ENCODE peak calls at places on chromosomes 16 and 17, in seven cellular contexts. One of them, this sample, is unnamed.

GRCh38 chr17:50697663-50698272 is 9.9 kb downstream of the ANKRD40 start:
- DNase-seq in keratinocyte: no peak
- DNase-seq in kidney: no peak
- DNase-seq in mesenchymal stem cell: no peak
- DNase-seq in colonic mucosa: no peak
- DNase-seq in IMR-90: no peak
- DNase-seq in NT2/D1: no peak
- DNase-seq in this sample: no peak

GRCh38 chr17:40071720-40072480 is 9.1 kb downstream of the THRA start:
- DNase-seq in keratinocyte: no peak
- DNase-seq in kidney: peak
- DNase-seq in mesenchymal stem cell: peak
- DNase-seq in colonic mucosa: peak
- DNase-seq in IMR-90: no peak
- DNase-seq in NT2/D1: no peak
- DNase-seq in this sample: no peak

GRCh38 chr16:946048-946395 is 24.8 kb downstream of the LMF1 start:
- DNase-seq in keratinocyte: no peak
- DNase-seq in kidney: peak
- DNase-seq in mesenchymal stem cell: no peak
- DNase-seq in colonic mucosa: no peak
- DNase-seq in IMR-90: peak
- DNase-seq in NT2/D1: no peak
- DNase-seq in this sample: no peak

GRCh38 chr17:19630035-19630434 is 18.5 kb upstream of the ALDH3A2 start:
- DNase-seq in keratinocyte: no peak
- DNase-seq in kidney: no peak
- DNase-seq in mesenchymal stem cell: no peak
- DNase-seq in colonic mucosa: no peak
- DNase-seq in IMR-90: no peak
- DNase-seq in NT2/D1: no peak
- DNase-seq in this sample: no peak

GRCh38 chr17:63573634-63574033 is 23.4 kb downstream of the DCAF7 start:
- DNase-seq in keratinocyte: no peak
- DNase-seq in kidney: no peak
- DNase-seq in mesenchymal stem cell: peak
- DNase-seq in colonic mucosa: no peak
- DNase-seq in IMR-90: no peak
- DNase-seq in NT2/D1: no peak
- DNase-seq in this sample: no peak

GRCh38 chr16:19432429-19432828 is 14.7 kb downstream of the TMC5 start:
- DNase-seq in keratinocyte: no peak
- DNase-seq in kidney: no peak
- DNase-seq in mesenchymal stem cell: no peak
- DNase-seq in colonic mucosa: peak
- DNase-seq in IMR-90: no peak
- DNase-seq in NT2/D1: no peak
- DNase-seq in this sample: no peak

GRCh38 chr17:64750478-64750877 is 88.4 kb upstream of the SMURF2 start:
- DNase-seq in keratinocyte: no peak
- DNase-seq in kidney: no peak
- DNase-seq in mesenchymal stem cell: no peak
- DNase-seq in colonic mucosa: no peak
- DNase-seq in IMR-90: no peak
- DNase-seq in NT2/D1: no peak
- DNase-seq in this sample: no peak

GRCh38 chr17:3004150-3004801 is 59.1 kb downstream of the OR1D5 start:
- DNase-seq in keratinocyte: peak
- DNase-seq in kidney: peak
- DNase-seq in mesenchymal stem cell: peak
- DNase-seq in colonic mucosa: peak
- DNase-seq in IMR-90: peak
- DNase-seq in NT2/D1: no peak
- DNase-seq in this sample: peak

GRCh38 chr17:78001182-78001581 is 42.7 kb downstream of the TNRC6C start:
- DNase-seq in keratinocyte: no peak
- DNase-seq in kidney: no peak
- DNase-seq in mesenchymal stem cell: no peak
- DNase-seq in colonic mucosa: no peak
- DNase-seq in IMR-90: peak
- DNase-seq in NT2/D1: no peak
- DNase-seq in this sample: no peak

GRCh38 chr16:68605746-68606145 is 39.4 kb upstream of the CDH3 start:
- DNase-seq in keratinocyte: peak
- DNase-seq in kidney: no peak
- DNase-seq in mesenchymal stem cell: no peak
- DNase-seq in colonic mucosa: no peak
- DNase-seq in IMR-90: no peak
- DNase-seq in NT2/D1: no peak
- DNase-seq in this sample: no peak

GRCh38 chr17:61265397-61265796 is 134.2 kb upstream of the TBX2 start:
- DNase-seq in keratinocyte: no peak
- DNase-seq in kidney: no peak
- DNase-seq in mesenchymal stem cell: no peak
- DNase-seq in colonic mucosa: no peak
- DNase-seq in IMR-90: no peak
- DNase-seq in NT2/D1: no peak
- DNase-seq in this sample: no peak

GRCh38 chr16:23435500-23435899 is 17.5 kb downstream of the COG7 start:
- DNase-seq in keratinocyte: peak
- DNase-seq in kidney: no peak
- DNase-seq in mesenchymal stem cell: peak
- DNase-seq in colonic mucosa: peak
- DNase-seq in IMR-90: peak
- DNase-seq in NT2/D1: peak
- DNase-seq in this sample: peak

GRCh38 chr17:67629963-67630320 is 87.8 kb upstream of the NOL11 start:
- DNase-seq in keratinocyte: no peak
- DNase-seq in kidney: no peak
- DNase-seq in mesenchymal stem cell: peak
- DNase-seq in colonic mucosa: no peak
- DNase-seq in IMR-90: peak
- DNase-seq in NT2/D1: no peak
- DNase-seq in this sample: no peak

GRCh38 chr16:15961060-15961511 is 11.7 kb downstream of the ABCC1 start:
- DNase-seq in keratinocyte: no peak
- DNase-seq in kidney: no peak
- DNase-seq in mesenchymal stem cell: no peak
- DNase-seq in colonic mucosa: no peak
- DNase-seq in IMR-90: peak
- DNase-seq in NT2/D1: no peak
- DNase-seq in this sample: peak

GRCh38 chr17:75516619-75517276 is 420 bp downstream of the TSEN54 start:
- DNase-seq in keratinocyte: no peak
- DNase-seq in kidney: peak
- DNase-seq in mesenchymal stem cell: peak
- DNase-seq in colonic mucosa: no peak
- DNase-seq in IMR-90: no peak
- DNase-seq in NT2/D1: no peak
- DNase-seq in this sample: peak

GRCh38 chr17:79420318-79421243 is 190.3 kb downstream of the RBFOX3 start:
- DNase-seq in keratinocyte: no peak
- DNase-seq in kidney: no peak
- DNase-seq in mesenchymal stem cell: peak
- DNase-seq in colonic mucosa: no peak
- DNase-seq in IMR-90: no peak
- DNase-seq in NT2/D1: no peak
- DNase-seq in this sample: no peak

GRCh38 chr17:6184508-6184907 is 114.3 kb downstream of the WSCD1 start:
- DNase-seq in keratinocyte: no peak
- DNase-seq in kidney: no peak
- DNase-seq in mesenchymal stem cell: no peak
- DNase-seq in colonic mucosa: no peak
- DNase-seq in IMR-90: no peak
- DNase-seq in NT2/D1: no peak
- DNase-seq in this sample: no peak

GRCh38 chr16:84897911-84898377 is 78.2 kb downstream of the CRISPLD2 start:
- DNase-seq in keratinocyte: peak
- DNase-seq in kidney: peak
- DNase-seq in mesenchymal stem cell: no peak
- DNase-seq in colonic mucosa: no peak
- DNase-seq in IMR-90: no peak
- DNase-seq in NT2/D1: no peak
- DNase-seq in this sample: no peak

GRCh38 chr17:32266389-32267269 is 997 bp downstream of the RHBDL3 start:
- DNase-seq in keratinocyte: no peak
- DNase-seq in kidney: peak
- DNase-seq in mesenchymal stem cell: peak
- DNase-seq in colonic mucosa: no peak
- DNase-seq in IMR-90: no peak
- DNase-seq in NT2/D1: no peak
- DNase-seq in this sample: no peak

GRCh38 chr16:55495616-55496289 is 13.1 kb upstream of the LPCAT2 start:
- DNase-seq in keratinocyte: peak
- DNase-seq in kidney: no peak
- DNase-seq in mesenchymal stem cell: no peak
- DNase-seq in colonic mucosa: peak
- DNase-seq in IMR-90: peak
- DNase-seq in NT2/D1: no peak
- DNase-seq in this sample: no peak

GRCh38 chr16:49644143-49644460 is 211.8 kb downstream of the ZNF423 start:
- DNase-seq in keratinocyte: no peak
- DNase-seq in kidney: no peak
- DNase-seq in mesenchymal stem cell: peak
- DNase-seq in colonic mucosa: no peak
- DNase-seq in IMR-90: no peak
- DNase-seq in NT2/D1: peak
- DNase-seq in this sample: no peak

GRCh38 chr17:49845210-49845782 is 2.6 kb downstream of the TAC4 start:
- DNase-seq in keratinocyte: no peak
- DNase-seq in kidney: no peak
- DNase-seq in mesenchymal stem cell: no peak
- DNase-seq in colonic mucosa: no peak
- DNase-seq in IMR-90: no peak
- DNase-seq in NT2/D1: no peak
- DNase-seq in this sample: no peak

GRCh38 chr17:49925916-49926315 is 43.1 kb upstream of the DLX4 start:
- DNase-seq in keratinocyte: no peak
- DNase-seq in kidney: no peak
- DNase-seq in mesenchymal stem cell: no peak
- DNase-seq in colonic mucosa: no peak
- DNase-seq in IMR-90: no peak
- DNase-seq in NT2/D1: no peak
- DNase-seq in this sample: no peak

GRCh38 chr16:12398029-12398735 is 405.5 kb downstream of the CPPED1 start:
- DNase-seq in keratinocyte: no peak
- DNase-seq in kidney: no peak
- DNase-seq in mesenchymal stem cell: no peak
- DNase-seq in colonic mucosa: no peak
- DNase-seq in IMR-90: peak
- DNase-seq in NT2/D1: no peak
- DNase-seq in this sample: no peak

GRCh38 chr16:29824589-29825144 is 4.4 kb downstream of the MVP start:
- DNase-seq in keratinocyte: no peak
- DNase-seq in kidney: no peak
- DNase-seq in mesenchymal stem cell: peak
- DNase-seq in colonic mucosa: no peak
- DNase-seq in IMR-90: peak
- DNase-seq in NT2/D1: no peak
- DNase-seq in this sample: no peak
- H3K9ac ChIP-seq in keratinocyte: no peak
- H3K9ac ChIP-seq in kidney: no peak
- H3K9ac ChIP-seq in mesenchymal stem cell: peak
- H3K9ac ChIP-seq in colonic mucosa: peak
- H3K9ac ChIP-seq in IMR-90: peak
- H3K9ac ChIP-seq in NT2/D1: no peak
- H3K9ac ChIP-seq in this sample: no peak

GRCh38 chr17:27455569-27455913 is 707 bp upstream of the KSR1 start:
- DNase-seq in keratinocyte: no peak
- DNase-seq in kidney: no peak
- DNase-seq in mesenchymal stem cell: no peak
- DNase-seq in colonic mucosa: no peak
- DNase-seq in IMR-90: no peak
- DNase-seq in NT2/D1: no peak
- DNase-seq in this sample: no peak
- H3K9ac ChIP-seq in keratinocyte: no peak
- H3K9ac ChIP-seq in kidney: no peak
- H3K9ac ChIP-seq in mesenchymal stem cell: no peak
- H3K9ac ChIP-seq in colonic mucosa: peak
- H3K9ac ChIP-seq in IMR-90: no peak
- H3K9ac ChIP-seq in NT2/D1: peak
- H3K9ac ChIP-seq in this sample: peak

DNA sequence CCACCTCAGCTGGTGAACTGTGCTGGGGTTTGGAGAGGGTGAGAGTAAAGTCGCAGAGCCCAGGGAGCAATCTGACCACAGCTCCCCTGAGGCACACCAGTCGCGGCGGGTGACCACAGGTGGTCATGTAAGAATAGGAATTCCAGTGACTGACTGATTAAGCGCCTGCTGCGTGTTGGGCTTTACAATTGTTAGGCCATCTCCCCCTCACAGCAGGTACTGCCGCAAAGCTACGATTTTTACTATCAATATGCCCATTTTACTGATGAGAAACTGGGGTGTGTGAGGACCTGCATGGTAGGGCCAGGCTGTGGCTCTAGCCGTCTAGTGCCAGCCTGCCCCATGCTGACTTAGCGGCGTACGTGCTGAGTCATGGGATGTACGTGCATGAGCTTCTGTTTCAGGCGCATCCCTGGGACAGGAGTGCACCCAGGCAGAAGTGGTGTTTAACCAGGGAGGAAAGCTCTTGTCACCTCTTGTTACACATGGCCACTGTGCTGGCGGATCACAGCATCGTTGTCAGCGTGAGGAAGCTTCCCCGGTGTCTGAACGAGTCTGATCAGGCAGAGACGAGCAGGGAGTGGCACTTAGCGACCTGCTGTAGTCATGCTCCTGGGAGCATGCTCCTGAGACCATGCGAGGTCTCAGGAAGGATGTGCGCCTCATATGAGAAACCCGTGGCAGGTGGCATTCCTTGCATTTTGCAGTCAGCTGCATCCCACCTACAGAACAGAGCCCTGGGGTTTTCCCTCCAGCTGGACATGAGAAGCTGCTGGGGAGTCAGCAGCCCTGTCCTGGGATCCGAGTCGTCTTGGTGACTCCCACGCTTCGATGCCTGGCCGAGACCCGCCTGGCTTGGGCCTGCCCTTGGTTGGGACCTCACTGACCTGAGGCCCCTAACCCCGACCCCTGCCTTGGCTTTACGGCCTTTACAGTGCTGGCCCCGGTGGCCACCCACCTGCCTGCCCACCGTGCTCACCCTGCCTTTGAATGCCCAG is 163.7 kb upstream of the CHMP6 start:
- DNase-seq in keratinocyte: peak
- DNase-seq in kidney: peak
- DNase-seq in mesenchymal stem cell: peak
- DNase-seq in colonic mucosa: no peak
- DNase-seq in IMR-90: peak
- DNase-seq in NT2/D1: no peak
- DNase-seq in this sample: no peak
- H3K9ac ChIP-seq in keratinocyte: peak
- H3K9ac ChIP-seq in kidney: no peak
- H3K9ac ChIP-seq in mesenchymal stem cell: peak
- H3K9ac ChIP-seq in colonic mucosa: no peak
- H3K9ac ChIP-seq in IMR-90: peak
- H3K9ac ChIP-seq in NT2/D1: peak
- H3K9ac ChIP-seq in this sample: no peak

DNA sequence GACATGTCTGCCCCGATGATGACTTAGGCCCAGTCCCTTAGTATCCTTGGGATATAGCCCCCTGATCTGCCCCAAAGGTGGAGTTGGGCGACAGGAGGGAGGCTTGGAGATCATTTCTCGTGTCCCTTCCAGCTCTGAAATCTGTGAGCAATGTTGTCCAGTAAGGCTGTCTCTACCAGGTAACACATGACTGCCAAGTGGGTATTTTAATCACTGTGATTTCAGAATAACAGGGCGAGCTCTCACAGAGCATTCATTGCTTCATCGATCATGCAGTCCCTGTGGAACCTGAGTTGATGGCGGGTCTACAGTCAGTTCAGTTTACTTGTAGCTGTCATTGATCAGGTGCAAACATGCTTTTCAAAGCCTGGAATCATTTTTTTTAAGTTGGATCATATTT is 39.2 kb downstream of the KSR1 start:
- DNase-seq in keratinocyte: no peak
- DNase-seq in kidney: no peak
- DNase-seq in mesenchymal stem cell: no peak
- DNase-seq in colonic mucosa: no peak
- DNase-seq in IMR-90: no peak
- DNase-seq in NT2/D1: no peak
- DNase-seq in this sample: no peak
- H3K9ac ChIP-seq in keratinocyte: no peak
- H3K9ac ChIP-seq in kidney: no peak
- H3K9ac ChIP-seq in mesenchymal stem cell: peak
- H3K9ac ChIP-seq in colonic mucosa: no peak
- H3K9ac ChIP-seq in IMR-90: no peak
- H3K9ac ChIP-seq in NT2/D1: no peak
- H3K9ac ChIP-seq in this sample: no peak